ENCODE peak calls at places on chromosomes 1 and 21, in ten cellular contexts. One of them, this sample, is unnamed.

GRCh38 chr1:212487286-212487685 is 54.6 kb downstream of the NENF start:
- DNase-seq in choroid plexus epithelial cell: no peak
- DNase-seq in activated CD4-positive, alpha-beta T cell treated with anti-CD3 and anti-CD28 coated beads, Interleukin-2, amount 10 ng/mL, durations not matched to agents 24 days and 14 days: no peak
- DNase-seq in mesenchymal stem cell: peak
- DNase-seq in NCI-H1930: no peak
- DNase-seq in NCI-H1694: no peak
- DNase-seq in body of pancreas: no peak
- DNase-seq in activated CD8-positive, alpha-beta memory T cell treated with anti-CD3 and anti-CD28 coated beads, Interleukin-2, amount 10 ng/mL, durations not matched to agents 7 days and 5 days: no peak
- DNase-seq in MCF 10A: no peak
- DNase-seq in stimulated activated CD8-positive, alpha-beta memory T cell treated with anti-CD3 and anti-CD28 coated beads, Interleukin-2, amount 100 ng/mL, for 1 hour: no peak
- DNase-seq in this sample: no peak

GRCh38 chr21:41630917-41631316 is 123.0 kb upstream of the TMPRSS2 start:
- DNase-seq in choroid plexus epithelial cell: no peak
- DNase-seq in activated CD4-positive, alpha-beta T cell treated with anti-CD3 and anti-CD28 coated beads, Interleukin-2, amount 10 ng/mL, durations not matched to agents 24 days and 14 days: no peak
- DNase-seq in mesenchymal stem cell: no peak
- DNase-seq in NCI-H1930: no peak
- DNase-seq in NCI-H1694: no peak
- DNase-seq in body of pancreas: no peak
- DNase-seq in activated CD8-positive, alpha-beta memory T cell treated with anti-CD3 and anti-CD28 coated beads, Interleukin-2, amount 10 ng/mL, durations not matched to agents 7 days and 5 days: no peak
- DNase-seq in MCF 10A: peak
- DNase-seq in stimulated activated CD8-positive, alpha-beta memory T cell treated with anti-CD3 and anti-CD28 coated beads, Interleukin-2, amount 100 ng/mL, for 1 hour: no peak
- DNase-seq in this sample: no peak

GRCh38 chr1:156033011-156033410 is 12.3 kb upstream of the SSR2 start:
- DNase-seq in choroid plexus epithelial cell: peak
- DNase-seq in activated CD4-positive, alpha-beta T cell treated with anti-CD3 and anti-CD28 coated beads, Interleukin-2, amount 10 ng/mL, durations not matched to agents 24 days and 14 days: no peak
- DNase-seq in mesenchymal stem cell: no peak
- DNase-seq in NCI-H1930: no peak
- DNase-seq in NCI-H1694: no peak
- DNase-seq in body of pancreas: no peak
- DNase-seq in activated CD8-positive, alpha-beta memory T cell treated with anti-CD3 and anti-CD28 coated beads, Interleukin-2, amount 10 ng/mL, durations not matched to agents 7 days and 5 days: no peak
- DNase-seq in MCF 10A: no peak
- DNase-seq in stimulated activated CD8-positive, alpha-beta memory T cell treated with anti-CD3 and anti-CD28 coated beads, Interleukin-2, amount 100 ng/mL, for 1 hour: no peak
- DNase-seq in this sample: no peak

GRCh38 chr1:54112027-54112426 is 40.8 kb downstream of the CDCP2 start:
- DNase-seq in choroid plexus epithelial cell: no peak
- DNase-seq in activated CD4-positive, alpha-beta T cell treated with anti-CD3 and anti-CD28 coated beads, Interleukin-2, amount 10 ng/mL, durations not matched to agents 24 days and 14 days: no peak
- DNase-seq in mesenchymal stem cell: no peak
- DNase-seq in NCI-H1930: no peak
- DNase-seq in NCI-H1694: no peak
- DNase-seq in body of pancreas: no peak
- DNase-seq in activated CD8-positive, alpha-beta memory T cell treated with anti-CD3 and anti-CD28 coated beads, Interleukin-2, amount 10 ng/mL, durations not matched to agents 7 days and 5 days: no peak
- DNase-seq in MCF 10A: no peak
- DNase-seq in stimulated activated CD8-positive, alpha-beta memory T cell treated with anti-CD3 and anti-CD28 coated beads, Interleukin-2, amount 100 ng/mL, for 1 hour: no peak
- DNase-seq in this sample: no peak

GRCh38 chr21:17003221-17003620 is 509.6 kb upstream of the CXADR start:
- DNase-seq in choroid plexus epithelial cell: peak
- DNase-seq in activated CD4-positive, alpha-beta T cell treated with anti-CD3 and anti-CD28 coated beads, Interleukin-2, amount 10 ng/mL, durations not matched to agents 24 days and 14 days: no peak
- DNase-seq in mesenchymal stem cell: peak
- DNase-seq in NCI-H1930: no peak
- DNase-seq in NCI-H1694: no peak
- DNase-seq in body of pancreas: no peak
- DNase-seq in activated CD8-positive, alpha-beta memory T cell treated with anti-CD3 and anti-CD28 coated beads, Interleukin-2, amount 10 ng/mL, durations not matched to agents 7 days and 5 days: no peak
- DNase-seq in MCF 10A: no peak
- DNase-seq in stimulated activated CD8-positive, alpha-beta memory T cell treated with anti-CD3 and anti-CD28 coated beads, Interleukin-2, amount 100 ng/mL, for 1 hour: no peak
- DNase-seq in this sample: no peak

GRCh38 chr1:159889202-159889601 is 10.8 kb downstream of the CFAP45 start:
- DNase-seq in choroid plexus epithelial cell: no peak
- DNase-seq in activated CD4-positive, alpha-beta T cell treated with anti-CD3 and anti-CD28 coated beads, Interleukin-2, amount 10 ng/mL, durations not matched to agents 24 days and 14 days: no peak
- DNase-seq in mesenchymal stem cell: no peak
- DNase-seq in NCI-H1930: no peak
- DNase-seq in NCI-H1694: no peak
- DNase-seq in body of pancreas: no peak
- DNase-seq in activated CD8-positive, alpha-beta memory T cell treated with anti-CD3 and anti-CD28 coated beads, Interleukin-2, amount 10 ng/mL, durations not matched to agents 7 days and 5 days: no peak
- DNase-seq in MCF 10A: no peak
- DNase-seq in stimulated activated CD8-positive, alpha-beta memory T cell treated with anti-CD3 and anti-CD28 coated beads, Interleukin-2, amount 100 ng/mL, for 1 hour: no peak
- DNase-seq in this sample: peak

GRCh38 chr1:109935451-109935900 is 24.8 kb downstream of the CSF1 start:
- DNase-seq in choroid plexus epithelial cell: no peak
- DNase-seq in activated CD4-positive, alpha-beta T cell treated with anti-CD3 and anti-CD28 coated beads, Interleukin-2, amount 10 ng/mL, durations not matched to agents 24 days and 14 days: no peak
- DNase-seq in mesenchymal stem cell: no peak
- DNase-seq in NCI-H1930: no peak
- DNase-seq in NCI-H1694: no peak
- DNase-seq in body of pancreas: peak
- DNase-seq in activated CD8-positive, alpha-beta memory T cell treated with anti-CD3 and anti-CD28 coated beads, Interleukin-2, amount 10 ng/mL, durations not matched to agents 7 days and 5 days: no peak
- DNase-seq in MCF 10A: no peak
- DNase-seq in stimulated activated CD8-positive, alpha-beta memory T cell treated with anti-CD3 and anti-CD28 coated beads, Interleukin-2, amount 100 ng/mL, for 1 hour: no peak
- DNase-seq in this sample: no peak

GRCh38 chr1:226154593-226154992 is 31.9 kb downstream of the ACBD3 start:
- DNase-seq in choroid plexus epithelial cell: peak
- DNase-seq in activated CD4-positive, alpha-beta T cell treated with anti-CD3 and anti-CD28 coated beads, Interleukin-2, amount 10 ng/mL, durations not matched to agents 24 days and 14 days: no peak
- DNase-seq in mesenchymal stem cell: no peak
- DNase-seq in NCI-H1930: no peak
- DNase-seq in NCI-H1694: no peak
- DNase-seq in body of pancreas: no peak
- DNase-seq in activated CD8-positive, alpha-beta memory T cell treated with anti-CD3 and anti-CD28 coated beads, Interleukin-2, amount 10 ng/mL, durations not matched to agents 7 days and 5 days: no peak
- DNase-seq in MCF 10A: no peak
- DNase-seq in stimulated activated CD8-positive, alpha-beta memory T cell treated with anti-CD3 and anti-CD28 coated beads, Interleukin-2, amount 100 ng/mL, for 1 hour: no peak
- DNase-seq in this sample: no peak

GRCh38 chr1:222852326-222852725 is 37.5 kb downstream of the DISP1 start:
- DNase-seq in choroid plexus epithelial cell: peak
- DNase-seq in activated CD4-positive, alpha-beta T cell treated with anti-CD3 and anti-CD28 coated beads, Interleukin-2, amount 10 ng/mL, durations not matched to agents 24 days and 14 days: no peak
- DNase-seq in mesenchymal stem cell: no peak
- DNase-seq in NCI-H1930: no peak
- DNase-seq in NCI-H1694: no peak
- DNase-seq in body of pancreas: no peak
- DNase-seq in activated CD8-positive, alpha-beta memory T cell treated with anti-CD3 and anti-CD28 coated beads, Interleukin-2, amount 10 ng/mL, durations not matched to agents 7 days and 5 days: no peak
- DNase-seq in MCF 10A: no peak
- DNase-seq in stimulated activated CD8-positive, alpha-beta memory T cell treated with anti-CD3 and anti-CD28 coated beads, Interleukin-2, amount 100 ng/mL, for 1 hour: no peak
- DNase-seq in this sample: no peak

GRCh38 chr21:29053656-29054055 is 19.8 kb downstream of the CCT8 start:
- DNase-seq in choroid plexus epithelial cell: peak
- DNase-seq in activated CD4-positive, alpha-beta T cell treated with anti-CD3 and anti-CD28 coated beads, Interleukin-2, amount 10 ng/mL, durations not matched to agents 24 days and 14 days: no peak
- DNase-seq in mesenchymal stem cell: no peak
- DNase-seq in NCI-H1930: no peak
- DNase-seq in NCI-H1694: no peak
- DNase-seq in body of pancreas: no peak
- DNase-seq in activated CD8-positive, alpha-beta memory T cell treated with anti-CD3 and anti-CD28 coated beads, Interleukin-2, amount 10 ng/mL, durations not matched to agents 7 days and 5 days: no peak
- DNase-seq in MCF 10A: no peak
- DNase-seq in stimulated activated CD8-positive, alpha-beta memory T cell treated with anti-CD3 and anti-CD28 coated beads, Interleukin-2, amount 100 ng/mL, for 1 hour: no peak
- DNase-seq in this sample: no peak

GRCh38 chr1:100037665-100038400 is 68.0 kb downstream of the SLC35A3 start:
- DNase-seq in choroid plexus epithelial cell: peak
- DNase-seq in activated CD4-positive, alpha-beta T cell treated with anti-CD3 and anti-CD28 coated beads, Interleukin-2, amount 10 ng/mL, durations not matched to agents 24 days and 14 days: peak
- DNase-seq in mesenchymal stem cell: peak
- DNase-seq in NCI-H1930: peak
- DNase-seq in NCI-H1694: peak
- DNase-seq in body of pancreas: peak
- DNase-seq in activated CD8-positive, alpha-beta memory T cell treated with anti-CD3 and anti-CD28 coated beads, Interleukin-2, amount 10 ng/mL, durations not matched to agents 7 days and 5 days: peak
- DNase-seq in MCF 10A: peak
- DNase-seq in stimulated activated CD8-positive, alpha-beta memory T cell treated with anti-CD3 and anti-CD28 coated beads, Interleukin-2, amount 100 ng/mL, for 1 hour: peak
- DNase-seq in this sample: peak

GRCh38 chr1:20742671-20743070 is 10.2 kb upstream of the SH2D5 start:
- DNase-seq in choroid plexus epithelial cell: no peak
- DNase-seq in activated CD4-positive, alpha-beta T cell treated with anti-CD3 and anti-CD28 coated beads, Interleukin-2, amount 10 ng/mL, durations not matched to agents 24 days and 14 days: no peak
- DNase-seq in mesenchymal stem cell: no peak
- DNase-seq in NCI-H1930: no peak
- DNase-seq in NCI-H1694: no peak
- DNase-seq in body of pancreas: no peak
- DNase-seq in activated CD8-positive, alpha-beta memory T cell treated with anti-CD3 and anti-CD28 coated beads, Interleukin-2, amount 10 ng/mL, durations not matched to agents 7 days and 5 days: no peak
- DNase-seq in MCF 10A: no peak
- DNase-seq in stimulated activated CD8-positive, alpha-beta memory T cell treated with anti-CD3 and anti-CD28 coated beads, Interleukin-2, amount 100 ng/mL, for 1 hour: no peak
- DNase-seq in this sample: no peak

GRCh38 chr21:36134820-36135390 is at the start of gene CBR3:
- DNase-seq in choroid plexus epithelial cell: peak
- DNase-seq in activated CD4-positive, alpha-beta T cell treated with anti-CD3 and anti-CD28 coated beads, Interleukin-2, amount 10 ng/mL, durations not matched to agents 24 days and 14 days: peak
- DNase-seq in mesenchymal stem cell: peak
- DNase-seq in NCI-H1930: no peak
- DNase-seq in NCI-H1694: no peak
- DNase-seq in body of pancreas: peak
- DNase-seq in activated CD8-positive, alpha-beta memory T cell treated with anti-CD3 and anti-CD28 coated beads, Interleukin-2, amount 10 ng/mL, durations not matched to agents 7 days and 5 days: peak
- DNase-seq in MCF 10A: peak
- DNase-seq in stimulated activated CD8-positive, alpha-beta memory T cell treated with anti-CD3 and anti-CD28 coated beads, Interleukin-2, amount 100 ng/mL, for 1 hour: no peak
- DNase-seq in this sample: no peak

GRCh38 chr1:115983584-115983983 is 7.3 kb downstream of the SLC22A15 start:
- DNase-seq in choroid plexus epithelial cell: no peak
- DNase-seq in activated CD4-positive, alpha-beta T cell treated with anti-CD3 and anti-CD28 coated beads, Interleukin-2, amount 10 ng/mL, durations not matched to agents 24 days and 14 days: no peak
- DNase-seq in mesenchymal stem cell: no peak
- DNase-seq in NCI-H1930: no peak
- DNase-seq in NCI-H1694: no peak
- DNase-seq in body of pancreas: no peak
- DNase-seq in activated CD8-positive, alpha-beta memory T cell treated with anti-CD3 and anti-CD28 coated beads, Interleukin-2, amount 10 ng/mL, durations not matched to agents 7 days and 5 days: no peak
- DNase-seq in MCF 10A: no peak
- DNase-seq in stimulated activated CD8-positive, alpha-beta memory T cell treated with anti-CD3 and anti-CD28 coated beads, Interleukin-2, amount 100 ng/mL, for 1 hour: no peak
- DNase-seq in this sample: no peak

GRCh38 chr1:85465099-85465790 is at the start of gene DDAH1:
- DNase-seq in choroid plexus epithelial cell: peak
- DNase-seq in activated CD4-positive, alpha-beta T cell treated with anti-CD3 and anti-CD28 coated beads, Interleukin-2, amount 10 ng/mL, durations not matched to agents 24 days and 14 days: no peak
- DNase-seq in mesenchymal stem cell: peak
- DNase-seq in NCI-H1930: peak
- DNase-seq in NCI-H1694: peak
- DNase-seq in body of pancreas: peak
- DNase-seq in activated CD8-positive, alpha-beta memory T cell treated with anti-CD3 and anti-CD28 coated beads, Interleukin-2, amount 10 ng/mL, durations not matched to agents 7 days and 5 days: no peak
- DNase-seq in MCF 10A: peak
- DNase-seq in stimulated activated CD8-positive, alpha-beta memory T cell treated with anti-CD3 and anti-CD28 coated beads, Interleukin-2, amount 100 ng/mL, for 1 hour: no peak
- DNase-seq in this sample: peak

GRCh38 chr21:39924577-39925308 is 57.5 kb downstream of the PCP4 start:
- DNase-seq in choroid plexus epithelial cell: no peak
- DNase-seq in activated CD4-positive, alpha-beta T cell treated with anti-CD3 and anti-CD28 coated beads, Interleukin-2, amount 10 ng/mL, durations not matched to agents 24 days and 14 days: no peak
- DNase-seq in mesenchymal stem cell: no peak
- DNase-seq in NCI-H1930: no peak
- DNase-seq in NCI-H1694: no peak
- DNase-seq in body of pancreas: peak
- DNase-seq in activated CD8-positive, alpha-beta memory T cell treated with anti-CD3 and anti-CD28 coated beads, Interleukin-2, amount 10 ng/mL, durations not matched to agents 7 days and 5 days: no peak
- DNase-seq in MCF 10A: no peak
- DNase-seq in stimulated activated CD8-positive, alpha-beta memory T cell treated with anti-CD3 and anti-CD28 coated beads, Interleukin-2, amount 100 ng/mL, for 1 hour: no peak
- DNase-seq in this sample: no peak

GRCh38 chr1:59136541-59137335 is 160.2 kb upstream of the FGGY start:
- DNase-seq in choroid plexus epithelial cell: no peak
- DNase-seq in activated CD4-positive, alpha-beta T cell treated with anti-CD3 and anti-CD28 coated beads, Interleukin-2, amount 10 ng/mL, durations not matched to agents 24 days and 14 days: no peak
- DNase-seq in mesenchymal stem cell: no peak
- DNase-seq in NCI-H1930: no peak
- DNase-seq in NCI-H1694: no peak
- DNase-seq in body of pancreas: no peak
- DNase-seq in activated CD8-positive, alpha-beta memory T cell treated with anti-CD3 and anti-CD28 coated beads, Interleukin-2, amount 10 ng/mL, durations not matched to agents 7 days and 5 days: no peak
- DNase-seq in MCF 10A: peak
- DNase-seq in stimulated activated CD8-positive, alpha-beta memory T cell treated with anti-CD3 and anti-CD28 coated beads, Interleukin-2, amount 100 ng/mL, for 1 hour: no peak
- DNase-seq in this sample: no peak

GRCh38 chr1:19734056-19734455 is 65.7 kb downstream of the TMCO4 start:
- DNase-seq in choroid plexus epithelial cell: peak
- DNase-seq in activated CD4-positive, alpha-beta T cell treated with anti-CD3 and anti-CD28 coated beads, Interleukin-2, amount 10 ng/mL, durations not matched to agents 24 days and 14 days: no peak
- DNase-seq in mesenchymal stem cell: no peak
- DNase-seq in NCI-H1930: no peak
- DNase-seq in NCI-H1694: no peak
- DNase-seq in body of pancreas: no peak
- DNase-seq in activated CD8-positive, alpha-beta memory T cell treated with anti-CD3 and anti-CD28 coated beads, Interleukin-2, amount 10 ng/mL, durations not matched to agents 7 days and 5 days: no peak
- DNase-seq in MCF 10A: no peak
- DNase-seq in stimulated activated CD8-positive, alpha-beta memory T cell treated with anti-CD3 and anti-CD28 coated beads, Interleukin-2, amount 100 ng/mL, for 1 hour: no peak
- DNase-seq in this sample: no peak

GRCh38 chr21:30962013-30962412 is 76.3 kb downstream of the KRTAP19-8 start:
- DNase-seq in choroid plexus epithelial cell: no peak
- DNase-seq in activated CD4-positive, alpha-beta T cell treated with anti-CD3 and anti-CD28 coated beads, Interleukin-2, amount 10 ng/mL, durations not matched to agents 24 days and 14 days: no peak
- DNase-seq in mesenchymal stem cell: no peak
- DNase-seq in NCI-H1930: no peak
- DNase-seq in NCI-H1694: no peak
- DNase-seq in body of pancreas: no peak
- DNase-seq in activated CD8-positive, alpha-beta memory T cell treated with anti-CD3 and anti-CD28 coated beads, Interleukin-2, amount 10 ng/mL, durations not matched to agents 7 days and 5 days: no peak
- DNase-seq in MCF 10A: peak
- DNase-seq in stimulated activated CD8-positive, alpha-beta memory T cell treated with anti-CD3 and anti-CD28 coated beads, Interleukin-2, amount 100 ng/mL, for 1 hour: no peak
- DNase-seq in this sample: no peak

GRCh38 chr1:115969509-115969908 is 6.8 kb upstream of the SLC22A15 start:
- DNase-seq in choroid plexus epithelial cell: peak
- DNase-seq in activated CD4-positive, alpha-beta T cell treated with anti-CD3 and anti-CD28 coated beads, Interleukin-2, amount 10 ng/mL, durations not matched to agents 24 days and 14 days: no peak
- DNase-seq in mesenchymal stem cell: peak
- DNase-seq in NCI-H1930: no peak
- DNase-seq in NCI-H1694: no peak
- DNase-seq in body of pancreas: peak
- DNase-seq in activated CD8-positive, alpha-beta memory T cell treated with anti-CD3 and anti-CD28 coated beads, Interleukin-2, amount 10 ng/mL, durations not matched to agents 7 days and 5 days: no peak
- DNase-seq in MCF 10A: peak
- DNase-seq in stimulated activated CD8-positive, alpha-beta memory T cell treated with anti-CD3 and anti-CD28 coated beads, Interleukin-2, amount 100 ng/mL, for 1 hour: no peak
- DNase-seq in this sample: no peak

GRCh38 chr1:9239622-9240401 is 5.2 kb downstream of the H6PD start:
- DNase-seq in choroid plexus epithelial cell: peak
- DNase-seq in activated CD4-positive, alpha-beta T cell treated with anti-CD3 and anti-CD28 coated beads, Interleukin-2, amount 10 ng/mL, durations not matched to agents 24 days and 14 days: peak
- DNase-seq in mesenchymal stem cell: peak
- DNase-seq in NCI-H1930: no peak
- DNase-seq in NCI-H1694: no peak
- DNase-seq in body of pancreas: peak
- DNase-seq in activated CD8-positive, alpha-beta memory T cell treated with anti-CD3 and anti-CD28 coated beads, Interleukin-2, amount 10 ng/mL, durations not matched to agents 7 days and 5 days: peak
- DNase-seq in MCF 10A: peak
- DNase-seq in stimulated activated CD8-positive, alpha-beta memory T cell treated with anti-CD3 and anti-CD28 coated beads, Interleukin-2, amount 100 ng/mL, for 1 hour: no peak
- DNase-seq in this sample: no peak

GRCh38 chr1:199040076-199040475 is 401.2 kb downstream of the PTPRC start:
- DNase-seq in choroid plexus epithelial cell: no peak
- DNase-seq in activated CD4-positive, alpha-beta T cell treated with anti-CD3 and anti-CD28 coated beads, Interleukin-2, amount 10 ng/mL, durations not matched to agents 24 days and 14 days: no peak
- DNase-seq in mesenchymal stem cell: no peak
- DNase-seq in NCI-H1930: no peak
- DNase-seq in NCI-H1694: no peak
- DNase-seq in body of pancreas: no peak
- DNase-seq in activated CD8-positive, alpha-beta memory T cell treated with anti-CD3 and anti-CD28 coated beads, Interleukin-2, amount 10 ng/mL, durations not matched to agents 7 days and 5 days: no peak
- DNase-seq in MCF 10A: no peak
- DNase-seq in stimulated activated CD8-positive, alpha-beta memory T cell treated with anti-CD3 and anti-CD28 coated beads, Interleukin-2, amount 100 ng/mL, for 1 hour: no peak
- DNase-seq in this sample: no peak

GRCh38 chr1:197837911-197838310 is 62.6 kb upstream of the DENND1B start:
- DNase-seq in choroid plexus epithelial cell: no peak
- DNase-seq in activated CD4-positive, alpha-beta T cell treated with anti-CD3 and anti-CD28 coated beads, Interleukin-2, amount 10 ng/mL, durations not matched to agents 24 days and 14 days: no peak
- DNase-seq in mesenchymal stem cell: no peak
- DNase-seq in NCI-H1930: no peak
- DNase-seq in NCI-H1694: no peak
- DNase-seq in body of pancreas: no peak
- DNase-seq in activated CD8-positive, alpha-beta memory T cell treated with anti-CD3 and anti-CD28 coated beads, Interleukin-2, amount 10 ng/mL, durations not matched to agents 7 days and 5 days: no peak
- DNase-seq in MCF 10A: peak
- DNase-seq in stimulated activated CD8-positive, alpha-beta memory T cell treated with anti-CD3 and anti-CD28 coated beads, Interleukin-2, amount 100 ng/mL, for 1 hour: no peak
- DNase-seq in this sample: no peak

GRCh38 chr1:86396503-86396900 is 379 bp upstream of the ODF2L start:
- DNase-seq in choroid plexus epithelial cell: no peak
- DNase-seq in activated CD4-positive, alpha-beta T cell treated with anti-CD3 and anti-CD28 coated beads, Interleukin-2, amount 10 ng/mL, durations not matched to agents 24 days and 14 days: no peak
- DNase-seq in mesenchymal stem cell: no peak
- DNase-seq in NCI-H1930: no peak
- DNase-seq in NCI-H1694: no peak
- DNase-seq in body of pancreas: no peak
- DNase-seq in activated CD8-positive, alpha-beta memory T cell treated with anti-CD3 and anti-CD28 coated beads, Interleukin-2, amount 10 ng/mL, durations not matched to agents 7 days and 5 days: no peak
- DNase-seq in MCF 10A: no peak
- DNase-seq in stimulated activated CD8-positive, alpha-beta memory T cell treated with anti-CD3 and anti-CD28 coated beads, Interleukin-2, amount 100 ng/mL, for 1 hour: no peak
- DNase-seq in this sample: no peak

GRCh38 chr1:17498214-17498613 is 41.3 kb upstream of the ARHGEF10L start:
- DNase-seq in choroid plexus epithelial cell: no peak
- DNase-seq in activated CD4-positive, alpha-beta T cell treated with anti-CD3 and anti-CD28 coated beads, Interleukin-2, amount 10 ng/mL, durations not matched to agents 24 days and 14 days: no peak
- DNase-seq in mesenchymal stem cell: no peak
- DNase-seq in NCI-H1930: no peak
- DNase-seq in NCI-H1694: no peak
- DNase-seq in body of pancreas: peak
- DNase-seq in activated CD8-positive, alpha-beta memory T cell treated with anti-CD3 and anti-CD28 coated beads, Interleukin-2, amount 10 ng/mL, durations not matched to agents 7 days and 5 days: no peak
- DNase-seq in MCF 10A: no peak
- DNase-seq in stimulated activated CD8-positive, alpha-beta memory T cell treated with anti-CD3 and anti-CD28 coated beads, Interleukin-2, amount 100 ng/mL, for 1 hour: no peak
- DNase-seq in this sample: no peak

GRCh38 chr1:89918127-89918793 is 76.7 kb upstream of the ZNF326 start:
- DNase-seq in choroid plexus epithelial cell: peak
- DNase-seq in activated CD4-positive, alpha-beta T cell treated with anti-CD3 and anti-CD28 coated beads, Interleukin-2, amount 10 ng/mL, durations not matched to agents 24 days and 14 days: no peak
- DNase-seq in mesenchymal stem cell: no peak
- DNase-seq in NCI-H1930: no peak
- DNase-seq in NCI-H1694: peak
- DNase-seq in body of pancreas: no peak
- DNase-seq in activated CD8-positive, alpha-beta memory T cell treated with anti-CD3 and anti-CD28 coated beads, Interleukin-2, amount 10 ng/mL, durations not matched to agents 7 days and 5 days: no peak
- DNase-seq in MCF 10A: peak
- DNase-seq in stimulated activated CD8-positive, alpha-beta memory T cell treated with anti-CD3 and anti-CD28 coated beads, Interleukin-2, amount 100 ng/mL, for 1 hour: no peak
- DNase-seq in this sample: no peak

GRCh38 chr1:55682198-55682597 is 467.0 kb upstream of the USP24 start:
- DNase-seq in choroid plexus epithelial cell: no peak
- DNase-seq in activated CD4-positive, alpha-beta T cell treated with anti-CD3 and anti-CD28 coated beads, Interleukin-2, amount 10 ng/mL, durations not matched to agents 24 days and 14 days: peak
- DNase-seq in mesenchymal stem cell: no peak
- DNase-seq in NCI-H1930: no peak
- DNase-seq in NCI-H1694: no peak
- DNase-seq in body of pancreas: no peak
- DNase-seq in activated CD8-positive, alpha-beta memory T cell treated with anti-CD3 and anti-CD28 coated beads, Interleukin-2, amount 10 ng/mL, durations not matched to agents 7 days and 5 days: no peak
- DNase-seq in MCF 10A: no peak
- DNase-seq in stimulated activated CD8-positive, alpha-beta memory T cell treated with anti-CD3 and anti-CD28 coated beads, Interleukin-2, amount 100 ng/mL, for 1 hour: no peak
- DNase-seq in this sample: no peak

GRCh38 chr1:201136696-201137392 is 9.9 kb upstream of the ASCL5 start:
- DNase-seq in choroid plexus epithelial cell: no peak
- DNase-seq in activated CD4-positive, alpha-beta T cell treated with anti-CD3 and anti-CD28 coated beads, Interleukin-2, amount 10 ng/mL, durations not matched to agents 24 days and 14 days: no peak
- DNase-seq in mesenchymal stem cell: no peak
- DNase-seq in NCI-H1930: no peak
- DNase-seq in NCI-H1694: no peak
- DNase-seq in body of pancreas: no peak
- DNase-seq in activated CD8-positive, alpha-beta memory T cell treated with anti-CD3 and anti-CD28 coated beads, Interleukin-2, amount 10 ng/mL, durations not matched to agents 7 days and 5 days: no peak
- DNase-seq in MCF 10A: no peak
- DNase-seq in stimulated activated CD8-positive, alpha-beta memory T cell treated with anti-CD3 and anti-CD28 coated beads, Interleukin-2, amount 100 ng/mL, for 1 hour: no peak
- DNase-seq in this sample: no peak

This sample was measured in RWPE2.